ENCODE peak calls at places on chromosomes 6 and 20, in four cellular contexts. C is HepG2, F is H1, L is GM12878. R is an unnamed sample.

GRCh38 chr6:155599571-155599970 is 143.9 kb upstream of the NOX3 start:
- DNase-seq in C (no peak), F (no peak), L (no peak), R (no peak)

GRCh38 chr6:41306187-41306854 is 19.8 kb upstream of the TREM1 start:
- DNase-seq in C (peak), F (no peak), L (no peak), R (peak)

GRCh38 chr6:3061501-3061941 is 6.8 kb upstream of the RIPK1 start:
- DNase-seq in C (no peak), F (no peak), L (no peak), R (no peak)

GRCh38 chr6:85464722-85465150 is 14.9 kb downstream of the NT5E start:
- DNase-seq in C (no peak), F (no peak), L (no peak), R (no peak)

GRCh38 chr20:51313275-51313898 is 229.1 kb downstream of the NFATC2 start:
- DNase-seq in C (no peak), F (no peak), L (no peak), R (no peak)

GRCh38 chr6:84767591-84768201 is 3.3 kb upstream of the TBX18 start:
- DNase-seq in C (no peak), F (no peak), L (no peak), R (no peak)

GRCh38 chr20:52242237-52243230 is 51.0 kb upstream of the ZFP64 start:
- DNase-seq in C (no peak), F (no peak), L (no peak), R (peak)

GRCh38 chr6:159103396-159104162 is 58.8 kb upstream of the TAGAP start:
- DNase-seq in C (no peak), F (no peak), L (no peak), R (no peak)

GRCh38 chr6:10414766-10415592 is at the start of gene TFAP2A:
- DNase-seq in C (no peak), F (no peak), L (no peak), R (no peak)

GRCh38 chr6:63441266-63441956 is 121.6 kb upstream of the LGSN start:
- DNase-seq in C (no peak), F (no peak), L (no peak), R (peak)

GRCh38 chr20:5402903-5403531 is 86.3 kb upstream of the PROKR2 start:
- DNase-seq in C (peak), F (no peak), L (no peak), R (no peak)

GRCh38 chr6:107644513-107644912 is 154.6 kb downstream of the SOBP start:
- DNase-seq in C (no peak), F (no peak), L (no peak), R (no peak)

GRCh38 chr20:16806886-16807285 is 58.7 kb downstream of the OTOR start:
- DNase-seq in C (no peak), F (no peak), L (no peak), R (no peak)

GRCh38 chr6:30556714-30556963 is 350 bp upstream of the GNL1 start:
- DNase-seq in C (no peak), F (peak), L (no peak), R (no peak)

GRCh38 chr6:36911946-36912555 is 26.3 kb downstream of the C6orf89 start:
- DNase-seq in C (no peak), F (no peak), L (peak), R (no peak)

GRCh38 chr6:21359926-21360325 is 233.6 kb upstream of the SOX4 start:
- DNase-seq in C (no peak), F (no peak), L (no peak), R (no peak)

GRCh38 chr20:37976862-37977261 is 56.4 kb downstream of the TTI1 start:
- DNase-seq in C (no peak), F (no peak), L (no peak), R (no peak)

GRCh38 chr20:24102290-24102689 is 113.7 kb upstream of the GGTLC1 start:
- DNase-seq in C (peak), F (peak), L (no peak), R (no peak)

GRCh38 chr20:46709459-46710148 is at the start of gene SLC2A10:
- DNase-seq in C (peak), F (no peak), L (no peak), R (peak)

GRCh38 chr6:161233986-161234620 is 39.8 kb downstream of the AGPAT4 start:
- DNase-seq in C (no peak), F (no peak), L (no peak), R (peak)

GRCh38 chr6:1324926-1325325 is 13.0 kb downstream of the FOXQ1 start:
- DNase-seq in C (peak), F (no peak), L (no peak), R (no peak)

GRCh38 chr20:10893331-10893730 is 219.5 kb upstream of the JAG1 start:
- DNase-seq in C (no peak), F (no peak), L (no peak), R (no peak)

GRCh38 chr6:122020588-122021271 is 378.7 kb upstream of the HSF2 start:
- DNase-seq in C (no peak), F (no peak), L (peak), R (no peak)

GRCh38 chr6:25176466-25176865 is 102.7 kb upstream of the CARMIL1 start:
- DNase-seq in C (no peak), F (no peak), L (no peak), R (no peak)

GRCh38 chr6:25174678-25175077 is 104.5 kb upstream of the CARMIL1 start:
- DNase-seq in C (no peak), F (no peak), L (no peak), R (no peak)

GRCh38 chr6:25175656-25176055 is 103.5 kb upstream of the CARMIL1 start:
- DNase-seq in C (no peak), F (no peak), L (no peak), R (no peak)

GRCh38 chr6:25173951-25174474 is 105.2 kb upstream of the CARMIL1 start:
- DNase-seq in C (peak), F (no peak), L (no peak), R (no peak)

DNA sequence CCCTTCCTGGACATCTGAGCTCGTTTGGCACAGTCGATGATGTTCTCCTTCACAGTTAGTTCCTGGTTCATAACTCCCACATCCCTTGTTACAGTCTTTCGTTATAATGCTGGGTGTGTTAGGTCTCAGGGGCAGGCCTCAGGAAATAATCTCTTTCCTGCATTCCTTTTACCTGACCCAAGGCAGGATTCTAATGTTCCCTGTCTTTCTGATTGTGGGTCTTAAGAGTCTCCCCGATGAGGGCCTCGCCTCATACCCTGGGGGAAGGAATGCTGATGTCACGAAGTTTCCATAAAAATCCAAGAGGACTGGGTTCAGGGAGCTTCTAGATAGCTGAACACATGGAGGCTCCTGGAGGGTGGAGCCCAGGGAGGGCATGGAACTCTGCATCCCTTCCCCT is 104.0 kb upstream of the CARMIL1 start:
- DNase-seq in C (no peak), F (peak), L (no peak), R (no peak)
- TF ChIP-seq TCF12 in C (no peak), F (no peak), L (no peak), R (no peak)

GRCh38 chr20:31516651-31517050 is 2.4 kb downstream of the HM13 start:
- DNase-seq in C (no peak), F (no peak), L (no peak), R (no peak)

GRCh38 chr20:31515775-31516107 is 1.5 kb downstream of the HM13 start:
- DNase-seq in C (no peak), F (no peak), L (no peak), R (no peak)

GRCh38 chr20:31515072-31515774 is 981 bp downstream of the HM13 start:
- DNase-seq in C (no peak), F (no peak), L (no peak), R (no peak)

GRCh38 chr20:31516166-31516565 is 1.9 kb downstream of the HM13 start:
- DNase-seq in C (no peak), F (no peak), L (no peak), R (no peak)

DNA sequence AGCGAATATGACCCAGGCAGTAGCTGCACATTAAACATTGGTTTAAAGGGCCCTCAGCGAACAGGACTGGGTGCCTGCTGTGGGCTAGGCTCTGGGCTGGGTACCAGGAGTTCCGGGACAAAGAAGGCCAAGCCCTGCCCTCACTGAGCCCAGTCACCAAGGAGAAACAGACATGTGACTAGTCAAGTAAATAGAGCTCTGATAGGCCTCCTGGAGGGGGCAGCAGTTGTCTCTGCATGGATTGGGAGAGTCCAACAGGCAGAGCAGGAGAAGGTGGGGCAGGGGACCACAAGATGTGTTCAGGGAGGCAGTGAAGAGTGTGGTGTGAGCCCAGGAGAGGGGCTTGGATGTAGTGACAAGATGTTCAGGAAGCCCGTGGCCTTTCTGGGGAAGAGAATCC is 3.1 kb downstream of the HM13 start:
- DNase-seq in C (peak), F (no peak), L (no peak), R (peak)
- TF ChIP-seq TCF12 in C (no peak), F (no peak), L (no peak), R (no peak)

GRCh38 chr6:145735356-145736165 is at the start of gene EPM2A:
- DNase-seq in C (peak), F (peak), L (peak), R (peak)

GRCh38 chr6:145734486-145735355 is 599 bp downstream of the EPM2A start:
- DNase-seq in C (peak), F (peak), L (no peak), R (peak)

GRCh38 chr6:145738265-145738664 is 2.9 kb upstream of the EPM2A start:
- DNase-seq in C (no peak), F (no peak), L (no peak), R (no peak)

GRCh38 chr6:145733770-145734169 is 1.6 kb downstream of the EPM2A start:
- DNase-seq in C (no peak), F (no peak), L (no peak), R (no peak)

DNA sequence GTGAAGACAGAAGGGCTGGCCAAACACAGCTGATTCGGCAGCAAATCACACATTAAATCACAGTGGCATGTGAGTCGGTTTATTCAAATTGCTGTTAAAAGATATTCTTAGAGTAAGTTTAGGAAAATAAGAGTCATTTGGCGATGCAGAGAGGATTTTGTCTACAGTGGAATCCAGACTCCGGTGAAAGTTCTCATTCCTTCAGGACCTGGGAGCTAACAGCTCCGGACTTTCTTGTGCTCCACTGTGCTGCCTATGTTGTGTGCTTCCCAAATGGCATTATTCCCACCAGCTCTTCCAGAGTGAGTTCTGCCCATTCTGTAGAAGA is 1.5 kb upstream of the EPM2A start:
- DNase-seq in C (no peak), F (no peak), L (no peak), R (no peak)
- TF ChIP-seq TCF12 in C (no peak), F (no peak), L (no peak), R (no peak)

GRCh38 chr6:87312860-87313259 is 9.5 kb upstream of the SMIM8 start:
- DNase-seq in C (no peak), F (no peak), L (no peak), R (no peak)

GRCh38 chr6:87308970-87309369 is 13.4 kb upstream of the SMIM8 start:
- DNase-seq in C (no peak), F (no peak), L (no peak), R (no peak)
- TF ChIP-seq TCF12 in C (no peak), F (no peak), L (no peak), R (no peak)

R was measured in SK-N-SH.